ENCODE peak calls at places on chromosomes 6 and 20, in nine cellular contexts. K, A, S, C, I, V, N, F and G are unnamed samples.

GRCh38 chr6:113695506-113695905 is 161.6 kb upstream of the MARCKS start:
- DNase-seq in K (no peak), A (no peak), S (no peak), C (no peak), I (no peak), V (peak), N (no peak), F (no peak), G (no peak)

GRCh38 chr6:143569035-143569434 is 57.5 kb upstream of the FUCA2 start:
- DNase-seq in K (no peak), A (peak), S (no peak), C (no peak), I (no peak), V (peak), N (no peak), F (no peak), G (no peak)

GRCh38 chr6:33700391-33701050 is 11.0 kb downstream of the UQCC2 start:
- DNase-seq in K (peak), A (peak), S (no peak), C (peak), I (peak), V (peak), N (no peak), F (peak), G (no peak)

GRCh38 chr6:141552031-141552430 is 580.7 kb upstream of the GJE1 start:
- DNase-seq in K (no peak), A (no peak), S (no peak), C (no peak), I (no peak), V (peak), N (no peak), F (no peak), G (no peak)

GRCh38 chr6:113434641-113435040 is 422.5 kb upstream of the MARCKS start:
- DNase-seq in K (no peak), A (no peak), S (no peak), C (no peak), I (no peak), V (no peak), N (no peak), F (no peak), G (no peak)

GRCh38 chr6:119858901-119859300 is 509.3 kb upstream of the MAN1A1 start:
- DNase-seq in K (no peak), A (peak), S (no peak), C (no peak), I (no peak), V (no peak), N (no peak), F (no peak), G (no peak)

GRCh38 chr6:122647765-122648164 is 37.6 kb downstream of the PKIB start:
- DNase-seq in K (no peak), A (no peak), S (no peak), C (no peak), I (no peak), V (no peak), N (no peak), F (no peak), G (no peak)

GRCh38 chr6:125787791-125788190 is 3.0 kb upstream of the NCOA7 start:
- DNase-seq in K (no peak), A (peak), S (no peak), C (no peak), I (peak), V (peak), N (no peak), F (no peak), G (no peak)

GRCh38 chr6:77626431-77626830 is 26.4 kb upstream of the MEI4 start:
- DNase-seq in K (no peak), A (peak), S (no peak), C (no peak), I (no peak), V (no peak), N (no peak), F (no peak), G (no peak)

GRCh38 chr6:152957796-152958195 is 25.0 kb downstream of the FBXO5 start:
- DNase-seq in K (no peak), A (no peak), S (no peak), C (no peak), I (no peak), V (peak), N (no peak), F (no peak), G (no peak)

GRCh38 chr6:152952866-152953509 is 29.9 kb downstream of the FBXO5 start:
- DNase-seq in K (no peak), A (peak), S (no peak), C (peak), I (no peak), V (peak), N (no peak), F (peak), G (no peak)

GRCh38 chr6:152950240-152950639 is 32.6 kb downstream of the FBXO5 start:
- DNase-seq in K (no peak), A (no peak), S (no peak), C (no peak), I (no peak), V (no peak), N (no peak), F (no peak), G (no peak)

GRCh38 chr6:152952045-152952444 is 30.8 kb downstream of the FBXO5 start:
- DNase-seq in K (no peak), A (peak), S (no peak), C (no peak), I (no peak), V (peak), N (no peak), F (no peak), G (no peak)

DNA sequence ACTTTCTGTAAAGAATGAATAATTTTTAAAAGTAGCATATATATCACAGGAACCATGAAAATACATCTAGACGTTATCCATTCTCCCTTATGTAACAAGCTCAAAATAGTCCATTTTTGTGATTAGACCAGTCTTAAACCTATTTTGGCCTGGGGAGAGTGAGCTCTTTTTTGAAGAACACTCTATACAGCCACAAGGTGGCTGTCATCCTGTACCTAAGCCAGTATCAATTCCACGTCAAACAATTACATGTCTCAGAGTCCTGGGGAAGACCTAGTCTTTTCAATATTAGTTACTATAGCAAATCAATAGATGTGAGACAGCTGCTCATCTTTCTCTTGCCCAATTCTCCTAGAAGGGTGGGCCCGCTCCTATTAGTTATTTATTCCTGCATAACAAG is 28.4 kb downstream of the FBXO5 start:
- DNase-seq in K (no peak), A (no peak), S (no peak), C (no peak), I (no peak), V (peak), N (no peak), F (no peak), G (no peak)
- TF ChIP-seq CTCF in K (no peak), A (no peak), S (no peak), C (peak), I (no peak), V (peak), N (no peak), F (no peak), G (no peak)

DNA sequence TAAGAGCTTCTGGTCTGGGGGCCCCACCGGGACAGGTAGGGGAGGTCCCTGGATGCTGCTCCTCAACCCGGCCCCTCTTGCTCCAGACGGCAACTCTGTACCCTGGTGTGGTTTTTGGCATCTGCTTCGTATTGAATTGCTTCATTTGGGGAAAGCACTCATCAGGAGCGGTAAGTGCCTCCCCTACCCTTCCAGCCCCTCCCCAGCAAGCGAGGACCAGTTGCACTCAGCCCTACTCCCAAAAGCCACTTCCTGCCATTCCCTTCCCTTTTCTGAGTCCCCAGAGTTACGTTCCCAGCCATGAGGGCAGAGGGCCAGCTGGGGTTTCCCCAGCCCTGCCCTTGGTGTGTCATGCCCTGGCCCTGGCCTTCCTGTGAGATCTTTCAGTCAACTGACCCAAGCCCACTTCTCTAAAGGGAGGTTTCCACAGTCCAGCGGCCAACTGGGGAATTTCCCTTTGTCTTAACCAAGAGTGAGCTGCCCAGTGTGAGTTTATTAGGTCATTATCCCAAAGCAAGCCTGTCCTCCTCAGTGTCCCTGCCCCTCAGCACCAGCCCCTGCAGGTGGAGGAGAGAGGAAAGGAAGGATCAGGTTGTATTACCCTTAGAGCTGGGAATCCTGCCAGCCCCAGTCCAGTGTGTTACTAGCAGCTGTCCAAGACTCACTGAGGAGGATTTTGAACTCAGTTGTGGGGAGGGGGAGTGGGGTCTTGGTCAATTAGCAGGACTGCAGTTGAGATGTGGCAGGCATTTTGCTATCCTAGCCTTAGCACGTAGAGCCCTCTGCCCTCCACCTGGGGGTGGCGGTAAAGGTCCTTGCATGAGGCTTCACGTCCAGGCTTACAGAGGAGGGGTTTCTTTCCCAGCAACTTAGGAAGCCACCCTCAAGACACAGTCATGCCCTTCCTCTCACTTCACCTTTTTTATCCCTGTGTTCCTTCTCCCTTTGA is 45.8 kb downstream of the TM9SF4 start:
- DNase-seq in K (peak), A (peak), S (peak), C (peak), I (peak), V (peak), N (peak), F (no peak), G (peak)
- TF ChIP-seq CTCF in K (peak), A (peak), S (no peak), C (peak), I (no peak), V (peak), N (no peak), F (peak), G (no peak)

GRCh38 chr20:18718129-18718528 is 95.5 kb upstream of the SCP2D1 start:
- DNase-seq in K (no peak), A (no peak), S (no peak), C (no peak), I (no peak), V (no peak), N (no peak), F (no peak), G (no peak)
- TF ChIP-seq CTCF in K (no peak), A (no peak), S (no peak), C (no peak), I (no peak), V (no peak), N (no peak), F (peak), G (no peak)

GRCh38 chr20:22555791-22556564 is 28.4 kb downstream of the FOXA2 start:
- DNase-seq in K (no peak), A (no peak), S (no peak), C (no peak), I (no peak), V (no peak), N (no peak), F (no peak), G (no peak)

GRCh38 chr20:22556565-22557056 is 27.8 kb downstream of the FOXA2 start:
- DNase-seq in K (no peak), A (no peak), S (no peak), C (no peak), I (no peak), V (no peak), N (no peak), F (no peak), G (no peak)

GRCh38 chr20:22559711-22560305 is 24.6 kb downstream of the FOXA2 start:
- DNase-seq in K (no peak), A (no peak), S (no peak), C (no peak), I (no peak), V (no peak), N (no peak), F (no peak), G (no peak)

GRCh38 chr20:22560817-22561216 is 23.6 kb downstream of the FOXA2 start:
- DNase-seq in K (no peak), A (no peak), S (no peak), C (no peak), I (no peak), V (no peak), N (no peak), F (no peak), G (no peak)

GRCh38 chr20:22557403-22558276 is 26.7 kb downstream of the FOXA2 start:
- DNase-seq in K (no peak), A (no peak), S (no peak), C (no peak), I (no peak), V (no peak), N (no peak), F (no peak), G (no peak)
- TF ChIP-seq CTCF in K (no peak), A (no peak), S (no peak), C (no peak), I (no peak), V (no peak), N (no peak), F (no peak), G (no peak)

GRCh38 chr6:1286972-1287600 is 24.8 kb upstream of the FOXQ1 start:
- DNase-seq in K (no peak), A (peak), S (no peak), C (no peak), I (no peak), V (peak), N (no peak), F (no peak), G (no peak)
- TF ChIP-seq CTCF in K (no peak), A (no peak), S (no peak), C (no peak), I (no peak), V (no peak), N (no peak), F (no peak), G (no peak)

GRCh38 chr6:156662025-156662445 is 115.1 kb upstream of the ARID1B start:
- DNase-seq in K (peak), A (no peak), S (no peak), C (peak), I (no peak), V (no peak), N (no peak), F (no peak), G (no peak)
- TF ChIP-seq CTCF in K (peak), A (peak), S (peak), C (peak), I (no peak), V (peak), N (no peak), F (no peak), G (no peak)

DNA sequence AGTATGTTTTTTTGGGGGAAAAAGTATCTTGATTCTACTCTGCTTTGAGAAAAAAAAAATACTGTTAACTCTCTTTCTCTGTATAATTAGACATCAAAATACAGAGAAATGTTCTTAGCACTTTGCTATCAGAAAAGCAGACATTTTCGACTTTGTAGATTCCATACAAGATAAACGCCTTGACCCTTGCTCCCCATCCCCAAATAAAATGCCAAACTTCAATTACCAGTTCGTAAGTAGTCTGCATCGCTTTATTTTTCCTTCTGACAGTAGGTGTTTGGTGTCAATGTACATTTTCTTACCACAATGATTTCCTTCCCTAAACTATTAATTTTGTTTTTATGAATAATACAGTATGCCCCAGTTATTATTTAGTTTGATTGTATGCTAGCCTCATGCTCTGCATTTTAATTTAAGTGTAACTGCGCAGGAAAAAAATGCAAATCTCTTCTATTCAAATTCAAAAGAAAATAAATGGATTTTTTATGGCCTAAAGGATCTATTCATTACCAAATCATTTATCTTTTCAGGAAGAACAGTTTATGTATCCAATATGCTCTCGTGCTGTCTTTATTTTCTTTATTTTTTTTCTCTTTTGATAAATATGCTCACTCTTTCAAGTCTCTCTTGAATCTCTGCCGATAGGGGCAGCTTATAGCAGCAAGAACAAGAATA is 84.8 kb upstream of the ZNF217 start:
- DNase-seq in K (no peak), A (no peak), S (no peak), C (no peak), I (no peak), V (peak), N (no peak), F (no peak), G (no peak)
- TF ChIP-seq CTCF in K (peak), A (peak), S (no peak), C (no peak), I (no peak), V (peak), N (no peak), F (no peak), G (no peak)

GRCh38 chr6:4253604-4254211 is 118.3 kb upstream of the ECI2 start:
- DNase-seq in K (no peak), A (peak), S (no peak), C (no peak), I (no peak), V (peak), N (no peak), F (no peak), G (no peak)
- TF ChIP-seq CTCF in K (no peak), A (peak), S (peak), C (no peak), I (no peak), V (peak), N (peak), F (no peak), G (no peak)